ENCODE peak calls at places on chromosomes 11 and 22, in four cellular contexts. R is WTC11; Z is fibroblast of mammary gland; M is CD8-positive, alpha-beta T cell. D is an unnamed sample.

GRCh38 chr11:77191823-77192495 is 63.9 kb downstream of the MYO7A start:
- DNase-seq in R (peak; percentile 94), Z (peak; percentile 54), M (peak; percentile 26), D (no peak)

GRCh38 chr11:77049081-77049480 is 14.9 kb downstream of the B3GNT6 start:
- DNase-seq in M (no peak), R (no peak), Z (no peak), D (no peak)

GRCh38 chr11:128530119-128531091 is 57.0 kb downstream of the ETS1 start:
- DNase-seq in R (no peak), M (no peak), Z (peak; percentile 99), D (no peak)

GRCh38 chr22:24156146-24156914 is 25.0 kb upstream of the SUSD2 start:
- DNase-seq in M (peak; percentile 46), R (peak; percentile 36), Z (peak; percentile 48), D (no peak)

GRCh38 chr11:7871056-7871455 is 60.0 kb downstream of the OR10A6 start:
- DNase-seq in Z (peak; percentile 47), M (no peak), R (no peak), D (no peak)

GRCh38 chr22:27749597-27750225 is 51.8 kb downstream of the MN1 start:
- DNase-seq in R (peak; percentile 31), M (no peak), Z (no peak), D (no peak)

GRCh38 chr22:36317658-36318271 is 64.8 kb downstream of the APOL1 start:
- DNase-seq in R (no peak), M (no peak), Z (no peak), D (no peak)

GRCh38 chr22:38082986-38083710 is 836 bp downstream of the SLC16A8 start:
- DNase-seq in Z (no peak), M (no peak), R (no peak), D (peak; percentile 83)

GRCh38 chr11:726278-726915 is 20.4 kb downstream of the EPS8L2 start:
- DNase-seq in M (peak; percentile 28), Z (peak; percentile 51), R (peak; percentile 65), D (no peak)

GRCh38 chr11:729492-730074 is 17.7 kb upstream of the TALDO1 start:
- DNase-seq in Z (no peak), M (no peak), R (no peak), D (no peak)

GRCh38 chr11:728901-729491 is 18.3 kb upstream of the TALDO1 start:
- DNase-seq in M (no peak), R (no peak), Z (no peak), D (no peak)

GRCh38 chr11:727281-727701 is 20.0 kb upstream of the TALDO1 start:
- DNase-seq in Z (no peak), M (no peak), R (no peak), D (no peak)

DNA sequence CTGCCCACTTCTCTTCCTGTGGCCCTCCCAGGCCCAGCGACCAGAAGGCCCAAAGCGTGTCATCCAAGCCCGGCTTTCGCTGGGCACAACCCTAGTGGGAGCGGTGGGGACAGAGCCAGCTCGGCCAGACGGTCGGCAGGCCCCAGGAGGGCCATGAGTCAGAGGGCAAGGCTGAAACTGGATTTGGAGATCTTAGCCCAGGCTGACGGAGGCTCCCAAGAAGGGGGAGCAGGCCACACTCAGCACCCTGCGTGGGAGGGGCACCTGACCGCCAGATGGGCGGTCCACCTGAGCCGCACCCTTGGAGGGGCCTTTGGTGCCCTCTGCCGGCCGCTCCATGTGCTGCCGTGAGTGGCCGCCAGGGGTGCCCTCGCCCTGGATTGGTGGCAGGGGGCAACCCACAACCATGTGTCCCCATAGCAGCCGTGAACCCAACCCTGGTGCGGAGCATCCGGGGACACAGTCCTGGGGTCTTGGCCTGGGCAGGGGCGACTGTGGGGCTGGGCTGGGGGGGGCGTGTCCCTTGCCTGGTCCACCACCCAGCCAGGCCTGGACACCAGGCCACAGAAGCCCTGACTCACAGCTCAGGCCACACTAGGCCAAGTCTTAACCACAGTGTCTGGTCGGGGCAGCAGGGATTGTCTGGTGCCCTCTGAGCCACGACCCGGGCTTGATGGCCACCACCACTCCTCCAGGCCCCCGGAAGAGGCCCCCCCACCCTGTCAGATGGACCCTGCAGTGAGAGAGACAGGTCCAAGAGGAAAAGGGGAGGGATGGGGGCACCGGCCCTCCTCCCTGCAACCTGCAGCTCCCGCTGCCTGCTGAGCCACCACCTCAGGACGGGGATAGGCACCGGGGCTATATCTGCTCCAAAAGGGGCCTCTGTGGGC is 19.2 kb upstream of the TALDO1 start:
- DNase-seq in M (peak; percentile 74), R (peak; percentile 92), Z (peak; percentile 97), D (peak; percentile 88)
- TF ChIP-seq CTCF in M (peak; percentile 94), R (peak; percentile 96), Z (peak; percentile 89), D (peak; percentile 100)

GRCh38 chr11:4087551-4087950 is 7.0 kb upstream of the RRM1 start:
- DNase-seq in M (no peak), Z (no peak), R (no peak), D (no peak)
- TF ChIP-seq CTCF in M (no peak), Z (peak; percentile 18), R (no peak), D (peak; percentile 61)

DNA sequence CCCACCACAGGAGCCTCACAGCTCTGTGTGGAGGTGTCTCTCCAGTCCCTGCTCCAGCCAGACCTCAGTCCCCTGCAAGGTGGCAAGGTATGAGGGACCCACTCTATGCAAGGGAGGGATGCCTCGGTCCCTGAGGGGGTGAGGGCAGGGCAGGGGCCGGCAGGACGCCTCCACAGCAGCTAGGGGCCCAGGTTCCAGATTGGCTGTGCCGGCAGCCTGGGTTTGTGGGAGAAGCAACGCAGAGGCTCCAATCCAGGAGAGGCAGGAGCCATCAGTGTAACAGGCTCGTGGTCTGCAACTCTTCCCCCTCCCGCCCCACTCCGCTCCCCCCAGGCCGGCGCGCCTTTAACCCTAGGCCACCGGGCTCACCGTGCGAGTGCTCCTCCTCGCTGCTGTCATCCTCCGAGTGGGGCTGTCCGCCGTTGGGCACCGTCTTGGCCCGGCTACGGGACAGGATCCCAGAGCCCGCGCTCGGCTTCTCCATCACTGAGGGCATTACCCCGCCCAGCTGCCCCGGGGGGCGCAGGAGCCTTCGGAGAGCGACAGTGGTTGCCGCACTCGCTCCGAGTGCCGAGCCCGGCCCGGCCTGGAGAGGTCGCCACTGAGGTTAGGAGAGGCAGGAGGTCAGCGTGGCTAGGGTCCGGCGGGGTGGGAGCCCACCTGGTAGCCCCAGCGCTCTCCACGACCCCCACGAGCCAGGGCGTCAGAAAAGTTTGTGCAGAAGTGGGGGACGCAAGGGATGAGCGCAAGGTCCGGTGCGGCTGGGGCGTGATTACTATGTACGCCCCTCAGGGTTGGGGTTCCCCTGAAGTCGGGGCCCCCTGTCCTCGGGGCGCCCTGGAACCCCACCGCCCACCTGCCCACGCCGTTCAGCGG is 765 bp downstream of the RCOR2 start:
- DNase-seq in Z (no peak), R (peak; percentile 96), M (no peak), D (no peak)
- TF ChIP-seq CTCF in Z (peak; percentile 39), R (peak; percentile 64), M (peak; percentile 46), D (peak; percentile 78)

DNA sequence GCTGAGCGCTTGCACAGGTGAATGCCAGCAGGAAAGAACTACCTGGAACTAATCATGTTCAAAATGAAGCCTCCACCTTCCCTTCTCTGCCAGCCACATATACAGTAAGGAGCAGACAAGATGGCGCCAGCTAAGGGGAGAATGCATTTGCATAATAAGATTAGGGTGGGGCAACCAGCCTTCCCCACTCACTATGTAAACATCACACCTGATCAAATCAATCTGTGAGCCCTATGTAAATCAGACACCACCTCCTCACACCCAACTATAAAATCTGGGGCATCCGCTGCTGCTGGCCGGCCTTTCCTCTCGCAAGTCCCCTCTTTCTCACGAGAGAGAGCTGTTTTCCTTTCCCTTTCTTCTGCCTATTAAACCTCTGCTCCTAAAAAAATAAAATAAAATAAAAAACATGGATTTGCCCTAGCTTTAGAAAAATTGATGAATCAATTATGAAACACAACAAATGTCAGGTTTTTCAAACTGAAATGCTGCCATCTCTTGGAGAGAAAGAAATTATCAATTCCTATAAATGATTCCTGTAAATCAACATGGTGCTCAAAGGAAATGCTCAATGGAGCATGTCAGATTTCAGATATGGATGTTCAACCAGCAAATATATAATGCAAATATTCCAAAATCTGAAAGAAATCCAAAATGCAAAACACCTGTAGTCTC is 108.9 kb downstream of the SGSM3 start:
- DNase-seq in R (no peak), Z (no peak), M (no peak), D (no peak)
- TF ChIP-seq CTCF in R (no peak), Z (no peak), M (no peak), D (peak; percentile 62)